ENCODE peak calls at places on chromosomes 5 and 9, in seven cellular contexts. F is IMR-90; J is GM23248; W is lung; C is PC-3; L is heart left ventricle; B is CD8-positive, alpha-beta T cell. G is an unnamed sample.

GRCh38 chr9:117494401-117495130 is 79.7 kb upstream of the ASTN2 start:
- DNase-seq in L (no peak), C (no peak), J (no peak), F (no peak), B (no peak), W (no peak), G (no peak)

GRCh38 chr9:105959491-105959890 is 265.1 kb downstream of the TMEM38B start:
- DNase-seq in W (no peak), F (no peak), J (no peak), B (no peak), C (no peak), L (no peak), G (no peak)

GRCh38 chr9:93821307-93821703 is 133.8 kb downstream of the BARX1 start:
- DNase-seq in L (no peak), C (no peak), J (no peak), W (no peak), B (no peak), F (no peak), G (peak)

GRCh38 chr9:6715755-6716643 is 41.8 kb upstream of the KDM4C start:
- DNase-seq in C (peak), B (peak), L (peak), F (no peak), W (peak), J (peak), G (no peak)

GRCh38 chr9:18922161-18922910 is 110.7 kb downstream of the SAXO1 start:
- DNase-seq in B (no peak), J (peak), C (no peak), F (no peak), W (no peak), L (no peak), G (peak)

GRCh38 chr5:179134511-179134910 is 74.3 kb downstream of the ZNF354C start:
- DNase-seq in B (no peak), W (no peak), L (no peak), F (no peak), J (no peak), C (no peak), G (no peak)

GRCh38 chr5:1255081-1255561 is 29.9 kb downstream of the SLC6A18 start:
- DNase-seq in C (no peak), J (no peak), F (no peak), B (peak), L (no peak), W (no peak), G (no peak)

GRCh38 chr5:57891443-57891842 is 408.8 kb upstream of the ACTBL2 start:
- DNase-seq in W (no peak), F (no peak), B (no peak), C (no peak), J (no peak), L (no peak), G (no peak)

GRCh38 chr5:137888489-137888874 is 775 bp upstream of the PKD2L2 start:
- DNase-seq in L (no peak), W (no peak), J (peak), C (no peak), B (no peak), F (no peak), G (no peak)

GRCh38 chr5:127660048-127660733 is 11.3 kb downstream of the CTXN3 start:
- DNase-seq in J (no peak), C (no peak), F (no peak), B (no peak), W (no peak), L (no peak), G (no peak)

GRCh38 chr9:87665516-87665915 is 60.4 kb upstream of the CTSL start:
- DNase-seq in C (no peak), W (no peak), J (no peak), F (no peak), L (no peak), B (no peak), G (no peak)

GRCh38 chr9:15743512-15743911 is 190.7 kb downstream of the CCDC171 start:
- DNase-seq in W (no peak), B (no peak), C (no peak), J (no peak), F (no peak), L (no peak), G (no peak)

GRCh38 chr5:35404701-35405100 is 174.4 kb upstream of the PRLR start:
- DNase-seq in B (no peak), J (no peak), C (no peak), W (no peak), L (no peak), F (no peak), G (no peak)

GRCh38 chr9:76349865-76350264 is 44.4 kb downstream of the RFK start:
- DNase-seq in C (no peak), L (no peak), J (no peak), W (no peak), F (no peak), B (no peak), G (no peak)

GRCh38 chr9:33139421-33140228 is 27.5 kb downstream of the B4GALT1 start:
- DNase-seq in W (no peak), J (peak), F (peak), B (no peak), L (peak), C (no peak), G (no peak)

GRCh38 chr5:145780961-145781360 is 54.2 kb downstream of the PRELID2 start:
- DNase-seq in B (no peak), W (no peak), J (no peak), C (no peak), L (no peak), F (no peak), G (no peak)

GRCh38 chr9:95793924-95794828 is 81.3 kb upstream of the ERCC6L2 start:
- DNase-seq in W (no peak), L (no peak), J (peak), C (peak), B (no peak), F (peak), G (no peak)

GRCh38 chr9:123265833-123266232 is 2.6 kb downstream of the STRBP start:
- DNase-seq in J (no peak), W (no peak), F (no peak), L (no peak), B (no peak), C (no peak), G (no peak)

GRCh38 chr9:96382175-96382574 is 1.3 kb downstream of the SLC35D2 start:
- DNase-seq in W (no peak), F (peak), L (no peak), C (no peak), J (peak), B (no peak), G (no peak)

GRCh38 chr5:96141749-96142148 is 180.1 kb upstream of the ELL2 start:
- DNase-seq in C (peak), F (no peak), L (no peak), J (no peak), W (no peak), B (no peak), G (no peak)

GRCh38 chr5:21685536-21685935 is 1167.6 kb downstream of the CDH12 start:
- DNase-seq in F (peak), B (no peak), C (peak), J (peak), W (no peak), L (no peak), G (no peak)

GRCh38 chr9:8408575-8409190 is 609.1 kb upstream of the DMAC1 start:
- DNase-seq in L (no peak), J (no peak), W (no peak), B (no peak), F (no peak), C (no peak), G (no peak)

GRCh38 chr9:137226338-137227056 is 805 bp upstream of the RNF224 start:
- DNase-seq in B (no peak), C (peak), F (no peak), W (no peak), J (peak), L (peak), G (no peak)

GRCh38 chr9:68643901-68644809 is 60.9 kb upstream of the PIP5K1B start:
- DNase-seq in J (no peak), C (no peak), L (no peak), B (no peak), F (no peak), W (no peak), G (no peak)

GRCh38 chr5:939368-939767 is 46.7 kb downstream of the TRIP13 start:
- DNase-seq in B (no peak), W (no peak), J (no peak), L (no peak), F (no peak), C (no peak), G (no peak)

GRCh38 chr9:127786773-127787123 is 914 bp downstream of the CDK9 start:
- DNase-seq in C (no peak), L (no peak), W (no peak), F (no peak), J (peak), B (no peak), G (no peak)

GRCh38 chr9:61674882-61675281 is 485.0 kb downstream of the SPATA31A7 start:
- DNase-seq in C (no peak), B (no peak), F (no peak), W (no peak), J (no peak), L (no peak), G (no peak)

GRCh38 chr5:68049053-68049713 is 166.4 kb upstream of the PIK3R1 start:
- DNase-seq in W (no peak), C (no peak), J (peak), L (no peak), F (no peak), B (no peak), G (no peak)

GRCh38 chr5:94682799-94683198 is 64.3 kb downstream of the SLF1 start:
- DNase-seq in F (no peak), L (no peak), J (no peak), B (no peak), W (no peak), C (no peak), G (no peak)

GRCh38 chr5:172149073-172149472 is 39.0 kb downstream of the STK10 start:
- DNase-seq in W (no peak), L (no peak), B (no peak), C (no peak), F (peak), J (peak), G (no peak)

GRCh38 chr5:157821822-157822622 is 36.9 kb downstream of the CLINT1 start:
- DNase-seq in B (no peak), W (no peak), J (peak), C (no peak), F (peak), L (no peak), G (no peak)

GRCh38 chr5:132429451-132430440 is 60.2 kb downstream of the SLC22A5 start:
- DNase-seq in L (no peak), J (no peak), F (no peak), B (no peak), W (no peak), C (no peak), G (no peak)

GRCh38 chr9:106069241-106069640 is 374.9 kb downstream of the TMEM38B start:
- DNase-seq in B (no peak), L (no peak), F (no peak), J (no peak), C (peak), W (no peak), G (no peak)

GRCh38 chr9:87445646-87446045 is 52.0 kb upstream of the DAPK1 start:
- DNase-seq in J (peak), L (peak), B (no peak), F (peak), C (no peak), W (peak), G (no peak)

GRCh38 chr9:109244179-109245132 is 76.4 kb downstream of the EPB41L4B start:
- DNase-seq in L (peak), B (peak), W (peak), J (peak), F (peak), C (peak), G (no peak)

GRCh38 chr9:109242751-109243150 is 75.7 kb upstream of the FRRS1L start:
- DNase-seq in F (no peak), L (no peak), B (no peak), C (no peak), J (no peak), W (no peak), G (no peak)

GRCh38 chr9:109241207-109241606 is 74.2 kb upstream of the FRRS1L start:
- DNase-seq in J (no peak), W (no peak), C (no peak), B (no peak), L (no peak), F (no peak), G (no peak)

GRCh38 chr9:109239240-109239639 is 72.2 kb upstream of the FRRS1L start:
- DNase-seq in C (no peak), W (no peak), F (no peak), L (no peak), J (no peak), B (no peak), G (no peak)

DNA sequence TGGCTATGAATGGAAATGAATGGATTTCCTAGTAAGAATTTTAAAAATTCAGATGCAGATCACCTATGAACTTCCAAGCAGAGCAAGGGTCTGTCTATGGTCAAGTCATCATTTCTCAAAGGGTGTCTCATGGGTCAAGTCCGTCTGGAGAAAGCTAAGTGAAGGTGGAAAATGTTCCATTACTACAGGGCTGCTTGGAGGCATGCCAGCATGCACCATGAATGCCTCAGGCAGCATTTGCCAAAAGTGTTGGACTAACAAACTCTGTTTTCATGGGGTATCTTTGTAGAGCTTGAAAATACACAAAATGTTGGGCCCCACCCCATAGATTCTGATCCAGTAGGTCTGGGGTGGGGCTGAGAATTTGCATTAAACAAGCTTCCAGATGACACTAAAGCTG is 74.9 kb upstream of the FRRS1L start:
- DNase-seq in C (no peak), L (no peak), J (no peak), W (no peak), B (no peak), F (no peak), G (no peak)
- H3K27ac ChIP-seq in C (no peak), L (no peak), J (no peak), W (no peak), B (no peak), F (no peak), G (no peak)

DNA sequence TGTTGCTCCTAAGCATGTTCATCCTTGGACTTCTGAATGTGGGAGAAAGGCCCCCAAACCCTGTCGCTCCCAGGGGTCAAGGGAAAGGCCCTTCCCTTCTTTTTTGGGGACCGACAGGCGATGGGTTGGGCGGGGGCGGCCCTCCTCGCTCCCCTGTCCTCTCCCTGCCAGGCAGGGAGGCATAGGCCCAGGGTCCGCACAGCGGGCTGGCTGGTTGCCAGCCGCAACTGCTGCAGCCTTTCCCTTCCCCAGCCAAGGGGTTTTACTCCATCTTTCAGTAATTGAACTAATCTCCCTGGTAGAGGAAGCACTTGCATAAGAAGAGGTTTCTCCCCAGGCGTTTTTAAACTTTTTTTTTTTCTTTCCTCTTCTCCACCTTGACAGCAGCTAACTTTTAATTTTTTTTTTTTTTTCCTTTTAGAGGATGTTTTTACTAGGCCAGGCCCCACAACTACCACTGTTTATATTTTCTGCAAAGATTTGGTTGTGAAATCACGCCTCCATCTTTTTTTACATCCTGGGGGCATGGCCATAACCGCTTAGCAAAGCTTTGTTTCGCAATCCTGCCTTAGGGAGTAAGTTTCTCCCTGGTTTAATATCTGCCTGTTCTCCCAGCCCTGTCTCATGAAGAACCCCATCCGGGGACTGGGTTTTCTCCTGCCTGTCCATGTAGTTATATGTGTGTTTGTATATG is 216.9 kb upstream of the ZNF608 start:
- DNase-seq in W (no peak), F (peak), J (peak), C (peak), B (no peak), L (no peak), G (no peak)
- H3K27ac ChIP-seq in W (no peak), F (peak), J (no peak), C (no peak), B (no peak), L (no peak), G (no peak)

DNA sequence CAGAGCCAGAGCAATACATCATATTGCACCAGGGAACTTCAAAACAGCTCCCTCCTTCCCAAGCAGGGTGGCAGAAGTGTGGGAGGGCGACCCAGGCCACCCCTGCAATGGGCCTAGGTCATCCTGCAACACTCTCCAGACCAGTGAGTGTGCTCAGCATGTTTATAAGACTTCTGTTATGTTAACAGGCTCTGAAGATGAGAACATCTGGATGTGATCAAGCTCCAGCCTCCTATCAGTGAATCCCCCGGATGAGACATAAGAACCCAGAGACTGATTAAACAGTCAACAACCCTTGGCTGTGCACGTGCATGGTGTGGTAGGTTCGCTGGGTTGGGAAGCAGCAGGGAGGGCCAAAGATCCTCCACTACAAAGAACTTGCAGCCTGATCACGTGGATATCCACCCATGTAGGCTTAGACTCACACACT is 63.3 kb downstream of the ABCA1 start:
- DNase-seq in L (no peak), J (peak), W (no peak), F (peak), B (no peak), C (no peak), G (no peak)
- H3K27ac ChIP-seq in L (no peak), J (peak), W (no peak), F (peak), B (no peak), C (no peak), G (peak)

DNA sequence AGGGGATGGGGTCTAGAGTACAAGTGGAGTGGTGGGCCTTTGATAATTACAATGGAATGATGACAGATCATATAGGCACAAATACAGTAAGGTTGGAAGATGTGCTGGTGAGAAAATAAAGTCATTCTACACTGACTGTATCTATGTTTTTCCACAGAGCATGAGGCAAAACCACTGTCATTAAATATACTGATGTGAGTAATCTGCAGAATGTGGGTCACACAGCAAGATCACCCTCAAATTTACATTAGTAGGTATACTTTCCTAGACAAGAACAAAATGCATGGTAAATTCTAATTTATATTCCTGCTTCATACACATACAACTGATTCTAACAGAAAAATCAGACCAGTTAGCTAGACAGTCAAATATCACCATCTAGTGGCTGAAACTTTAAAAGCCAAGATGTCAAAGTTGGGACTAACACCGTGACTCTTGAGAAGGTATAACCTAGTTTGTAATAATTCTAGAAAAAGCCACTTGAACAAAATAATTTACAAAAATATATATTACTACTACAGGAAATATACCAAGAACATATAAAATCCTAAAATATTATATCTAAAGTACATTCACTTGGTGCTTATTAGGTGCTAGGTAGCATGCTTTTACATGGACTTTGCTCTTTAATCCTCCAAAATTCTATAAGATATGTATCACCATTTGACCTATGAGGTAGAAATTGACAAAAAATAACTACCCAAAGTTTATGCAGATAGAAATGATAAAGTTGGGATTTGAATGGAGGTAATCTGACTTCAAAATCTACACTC is 19.5 kb downstream of the TTC33 start:
- DNase-seq in L (no peak), W (no peak), F (peak), C (peak), B (no peak), J (peak), G (no peak)
- H3K27ac ChIP-seq in L (no peak), W (no peak), F (no peak), C (no peak), B (no peak), J (no peak), G (no peak)

GRCh38 chr9:75139201-75139600 is 50.9 kb downstream of the OSTF1 start:
- DNase-seq in B (no peak), C (no peak), L (no peak), F (no peak), W (no peak), J (no peak), G (no peak)
- H3K27ac ChIP-seq in B (no peak), C (no peak), L (no peak), F (no peak), W (no peak), J (no peak), G (no peak)